ENCODE peak calls at places on chromosomes 16 and 17, in nine cellular contexts. D is endothelial cell, J is heart left ventricle, Q is tibial nerve, M is HFF-Myc, S is AG09309, O is bronchial epithelial cell, G is lower leg skin, P is GM23338. F is an unnamed sample.
A peak's percentile ranks its signal among the peaks of the same experiment; 100 is the strongest.

GRCh38 chr16:81366316-81366932 is 51.7 kb downstream of the GAN start:
- DNase-seq in D (no peak), J (no peak), Q (peak; percentile 33), M (peak; percentile 42), S (peak; percentile 5), O (peak; percentile 58), G (no peak), P (peak; percentile 70), F (peak; percentile 13)

GRCh38 chr17:48231995-48232729 is 124.6 kb downstream of the SNX11 start:
- DNase-seq in D (no peak), J (no peak), Q (no peak), M (no peak), S (no peak), O (no peak), G (no peak), P (no peak), F (no peak)

GRCh38 chr17:17109896-17110295 is 67.6 kb downstream of the MPRIP start:
- DNase-seq in D (no peak), J (no peak), Q (peak; percentile 18), M (no peak), S (no peak), O (peak; percentile 52), G (peak; percentile 71), P (no peak), F (no peak)

GRCh38 chr16:67666538-67667433 is at the start of the genes C16orf86 and ENKD1:
- DNase-seq in D (peak; percentile 87), J (peak; percentile 88), Q (peak; percentile 68), M (no peak), S (no peak), O (peak; percentile 34), G (peak; percentile 71), P (peak; percentile 93), F (no peak)

GRCh38 chr16:88619859-88620655 is 18.3 kb upstream of the IL17C start:
- DNase-seq in D (no peak), J (no peak), Q (no peak), M (no peak), S (no peak), O (no peak), G (no peak), P (no peak), F (peak; percentile 89)

GRCh38 chr16:84115919-84116719 is 623 bp downstream of the MBTPS1 start:
- DNase-seq in D (no peak), J (no peak), Q (no peak), M (no peak), S (no peak), O (peak; percentile 38), G (peak; percentile 43), P (no peak), F (no peak)

GRCh38 chr16:82070656-82071369 is 35.8 kb downstream of the HSD17B2 start:
- DNase-seq in D (no peak), J (no peak), Q (no peak), M (no peak), S (peak; percentile 23), O (peak; percentile 98), G (no peak), P (no peak), F (peak; percentile 26)

GRCh38 chr16:595942-596735 is 6.3 kb downstream of the RAB40C start:
- DNase-seq in D (no peak), J (no peak), Q (no peak), M (no peak), S (no peak), O (peak; percentile 58), G (no peak), P (no peak), F (no peak)

GRCh38 chr16:53571763-53572162 is 68.8 kb upstream of the AKTIP start:
- DNase-seq in D (no peak), J (no peak), Q (no peak), M (no peak), S (no peak), O (no peak), G (no peak), P (no peak), F (no peak)

GRCh38 chr17:59487161-59487873 is 78.1 kb upstream of the DHX40 start:
- DNase-seq in D (no peak), J (no peak), Q (no peak), M (no peak), S (peak; percentile 23), O (no peak), G (no peak), P (no peak), F (no peak)

GRCh38 chr16:11224096-11224893 is 31.7 kb downstream of the SOCS1 start:
- DNase-seq in D (no peak), J (peak; percentile 33), Q (peak; percentile 74), M (no peak), S (no peak), O (no peak), G (peak; percentile 86), P (peak; percentile 47), F (no peak)

GRCh38 chr17:79838541-79839274 is 532 bp downstream of the CBX4 start:
- DNase-seq in D (peak; percentile 57), J (no peak), Q (no peak), M (no peak), S (no peak), O (peak; percentile 23), G (peak; percentile 34), P (peak; percentile 90), F (no peak)

GRCh38 chr16:1613240-1613639 is 1.1 kb downstream of the CRAMP1 start:
- DNase-seq in D (no peak), J (no peak), Q (no peak), M (no peak), S (no peak), O (no peak), G (no peak), P (peak; percentile 32), F (no peak)

GRCh38 chr17:40850287-40850972 is 16.6 kb downstream of the KRT12 start:
- DNase-seq in D (no peak), J (no peak), Q (no peak), M (no peak), S (no peak), O (peak; percentile 92), G (no peak), P (no peak), F (no peak)

GRCh38 chr17:41620583-41621434 is 3.6 kb downstream of the KRT17 start:
- DNase-seq in D (no peak), J (no peak), Q (no peak), M (peak; percentile 32), S (no peak), O (peak; percentile 91), G (no peak), P (no peak), F (no peak)

GRCh38 chr16:14113344-14113743 is 42.2 kb downstream of the MRTFB start:
- DNase-seq in D (no peak), J (no peak), Q (no peak), M (no peak), S (no peak), O (no peak), G (no peak), P (no peak), F (no peak)
- TF ChIP-seq CTCF in D (no peak), J (no peak), Q (no peak), M (no peak), S (no peak), O (no peak), G (no peak), P (no peak), F (no peak)

GRCh38 chr17:39673335-39674081 is 5.3 kb downstream of the PNMT start:
- DNase-seq in D (no peak), J (no peak), Q (no peak), M (no peak), S (no peak), O (no peak), G (no peak), P (no peak), F (no peak)
- TF ChIP-seq CTCF in D (no peak), J (no peak), Q (no peak), M (no peak), S (no peak), O (no peak), G (no peak), P (no peak), F (no peak)

DNA sequence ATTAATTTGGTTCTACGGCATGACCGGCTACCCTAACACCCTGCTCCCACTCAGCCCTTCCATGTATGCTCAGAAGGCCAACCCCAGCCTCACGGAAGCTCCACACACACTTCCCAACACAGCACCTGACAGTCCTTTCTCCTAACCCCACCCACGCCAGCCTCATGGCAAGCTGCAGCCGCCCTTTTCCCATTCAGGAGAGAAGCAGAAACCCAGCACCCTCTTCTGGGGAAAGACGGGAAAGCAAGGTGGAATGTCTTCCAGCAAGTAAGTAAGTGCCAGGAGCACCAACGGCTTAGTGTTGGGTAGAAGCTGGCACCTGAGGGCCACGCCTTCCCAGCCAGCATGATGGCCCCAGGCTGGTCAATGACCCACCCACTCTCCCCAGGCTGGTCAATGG is 32.1 kb downstream of the ABR start:
- DNase-seq in D (peak; percentile 73), J (peak; percentile 43), Q (no peak), M (no peak), S (no peak), O (peak; percentile 78), G (peak; percentile 38), P (peak; percentile 92), F (no peak)
- TF ChIP-seq CTCF in D (no peak), J (peak; percentile 50), Q (peak; percentile 9), M (peak; percentile 47), S (peak; percentile 64), O (peak; percentile 86), G (no peak), P (peak; percentile 83), F (peak; percentile 53)

GRCh38 chr16:16144416-16144815 is 78.9 kb downstream of the ABCC6 start:
- DNase-seq in D (no peak), J (no peak), Q (no peak), M (no peak), S (no peak), O (peak; percentile 96), G (peak; percentile 28), P (no peak), F (no peak)

GRCh38 chr16:16141141-16141540 is 82.2 kb downstream of the ABCC6 start:
- DNase-seq in D (no peak), J (no peak), Q (no peak), M (no peak), S (no peak), O (no peak), G (no peak), P (no peak), F (no peak)

GRCh38 chr16:16143941-16144340 is 79.4 kb downstream of the ABCC6 start:
- DNase-seq in D (no peak), J (no peak), Q (no peak), M (no peak), S (no peak), O (no peak), G (no peak), P (no peak), F (no peak)

GRCh38 chr16:16141784-16142396 is 81.4 kb downstream of the ABCC6 start:
- DNase-seq in D (no peak), J (no peak), Q (no peak), M (no peak), S (no peak), O (no peak), G (no peak), P (no peak), F (no peak)

GRCh38 chr16:16143038-16143763 is 80.1 kb downstream of the ABCC6 start:
- DNase-seq in D (peak; percentile 50), J (no peak), Q (no peak), M (no peak), S (no peak), O (peak; percentile 21), G (no peak), P (peak; percentile 83), F (no peak)
- TF ChIP-seq CTCF in D (peak; percentile 25), J (no peak), Q (no peak), M (peak; percentile 42), S (peak; percentile 40), O (peak; percentile 49), G (no peak), P (peak; percentile 79), F (peak; percentile 32)